ENCODE peak calls at places on chromosome 19, in ten cellular contexts. T is stomach; L is upper lobe of right lung; E is cardiac muscle cell; M is stimulated activated naive CD8-positive, alpha-beta T cell treated with anti-CD3 and anti-CD28 coated beads, Interleukin-15, amount 100 ng/mL, for 72 hours; W is activated naive CD8-positive, alpha-beta T cell treated with anti-CD3 and anti-CD28 coated beads for 36 hours; H is neural crest cell; Y is mesothelial cell of epicardium; Z is fibroblast of gingiva; C is naive thymus-derived CD8-positive, alpha-beta T cell. D is an unnamed sample.

GRCh38 chr19:55391191-55391670 is 5.5 kb downstream of the RPL28 start:
- DNase-seq in T (no peak), L (no peak), E (no peak), M (no peak), W (no peak), H (no peak), Y (no peak), Z (no peak), C (no peak), D (no peak)

GRCh38 chr19:16589917-16590316 is 17.7 kb upstream of the SLC35E1 start:
- DNase-seq in T (no peak), L (no peak), E (no peak), M (no peak), W (no peak), H (no peak), Y (no peak), Z (no peak), C (no peak), D (no peak)

GRCh38 chr19:21110183-21110582 is 28.2 kb downstream of the ZNF714 start:
- DNase-seq in T (no peak), L (no peak), E (no peak), M (no peak), W (no peak), H (no peak), Y (no peak), Z (no peak), C (no peak), D (no peak)

GRCh38 chr19:46714523-46715106 is 2.3 kb downstream of the PRKD2 start:
- DNase-seq in T (no peak), L (no peak), E (no peak), M (peak), W (peak), H (no peak), Y (no peak), Z (no peak), C (peak), D (no peak)

GRCh38 chr19:17703823-17704463 is 15.3 kb upstream of the MAP1S start:
- DNase-seq in T (peak), L (peak), E (peak), M (peak), W (peak), H (peak), Y (no peak), Z (peak), C (peak), D (peak)

GRCh38 chr19:3807574-3808354 is 21.6 kb upstream of the MATK start:
- DNase-seq in T (no peak), L (no peak), E (no peak), M (no peak), W (no peak), H (no peak), Y (no peak), Z (no peak), C (no peak), D (no peak)

GRCh38 chr19:53942001-53942786 is 20.5 kb upstream of the CACNG8 start:
- DNase-seq in T (no peak), L (peak), E (peak), M (no peak), W (peak), H (peak), Y (no peak), Z (no peak), C (no peak), D (no peak)

GRCh38 chr19:19342086-19343015 is 21.7 kb downstream of the MAU2 start:
- DNase-seq in T (peak), L (peak), E (peak), M (no peak), W (no peak), H (peak), Y (peak), Z (peak), C (no peak), D (peak)

GRCh38 chr19:45069056-45069455 is 7.2 kb downstream of the ZNF296 start:
- DNase-seq in T (peak), L (no peak), E (no peak), M (no peak), W (no peak), H (no peak), Y (no peak), Z (peak), C (no peak), D (no peak)

GRCh38 chr19:28569132-28570114 is 643.5 kb downstream of the UQCRFS1 start:
- DNase-seq in T (no peak), L (no peak), E (no peak), M (no peak), W (no peak), H (no peak), Y (no peak), Z (no peak), C (no peak), D (no peak)

GRCh38 chr19:10468133-10468532 is 35.0 kb downstream of the KEAP1 start:
- DNase-seq in T (no peak), L (no peak), E (no peak), M (no peak), W (no peak), H (no peak), Y (no peak), Z (no peak), C (no peak), D (no peak)

GRCh38 chr19:1512671-1513491 is at the start of gene ADAMTSL5:
- DNase-seq in T (peak), L (peak), E (peak), M (peak), W (peak), H (no peak), Y (no peak), Z (peak), C (peak), D (peak)

GRCh38 chr19:11067356-11068113 is 21.7 kb upstream of the LDLR start:
- DNase-seq in T (no peak), L (no peak), E (no peak), M (no peak), W (no peak), H (no peak), Y (no peak), Z (no peak), C (no peak), D (no peak)

GRCh38 chr19:3039641-3040077 is 10.6 kb upstream of the TLE2 start:
- DNase-seq in T (no peak), L (peak), E (no peak), M (no peak), W (no peak), H (no peak), Y (no peak), Z (no peak), C (no peak), D (no peak)

GRCh38 chr19:1811942-1812425 is at the start of gene ATP8B3:
- DNase-seq in T (peak), L (no peak), E (no peak), M (peak), W (peak), H (no peak), Y (no peak), Z (no peak), C (peak), D (no peak)

GRCh38 chr19:39845621-39846175 is 481 bp downstream of the FBL start:
- DNase-seq in T (no peak), L (peak), E (peak), M (no peak), W (no peak), H (no peak), Y (no peak), Z (peak), C (no peak), D (peak)

GRCh38 chr19:19170053-19170945 is at the start of gene MEF2B:
- DNase-seq in T (peak), L (peak), E (peak), M (peak), W (peak), H (peak), Y (peak), Z (peak), C (peak), D (peak)

GRCh38 chr19:2624537-2625091 is 77.9 kb downstream of the GNG7 start:
- DNase-seq in T (peak), L (peak), E (peak), M (no peak), W (no peak), H (no peak), Y (no peak), Z (no peak), C (no peak), D (no peak)

GRCh38 chr19:29666634-29667389 is 1.6 kb downstream of the PLEKHF1 start:
- DNase-seq in T (peak), L (peak), E (peak), M (no peak), W (no peak), H (no peak), Y (no peak), Z (peak), C (peak), D (peak)

GRCh38 chr19:15673176-15673654 is 328 bp downstream of the CYP4F12 start:
- DNase-seq in T (peak), L (no peak), E (no peak), M (no peak), W (no peak), H (no peak), Y (no peak), Z (no peak), C (no peak), D (no peak)

GRCh38 chr19:28764066-28764465 is 448.9 kb downstream of the UQCRFS1 start:
- DNase-seq in T (no peak), L (no peak), E (no peak), M (no peak), W (no peak), H (no peak), Y (no peak), Z (no peak), C (no peak), D (no peak)

GRCh38 chr19:4633140-4633967 is 6.0 kb upstream of the TNFAIP8L1 start:
- DNase-seq in T (peak), L (peak), E (peak), M (peak), W (peak), H (peak), Y (no peak), Z (peak), C (peak), D (peak)

GRCh38 chr19:3224346-3225325 is at the start of gene CELF5:
- DNase-seq in T (peak), L (peak), E (peak), M (peak), W (peak), H (peak), Y (peak), Z (no peak), C (peak), D (peak)

GRCh38 chr19:50658438-50659317 is 9.4 kb downstream of the C19orf81 start:
- DNase-seq in T (peak), L (peak), E (peak), M (peak), W (peak), H (peak), Y (peak), Z (no peak), C (peak), D (peak)

GRCh38 chr19:41641879-41642485 is 15.1 kb upstream of the CEACAM4 start:
- DNase-seq in T (peak), L (peak), E (peak), M (peak), W (peak), H (peak), Y (no peak), Z (peak), C (peak), D (peak)

GRCh38 chr19:35297515-35297848 is 5.5 kb downstream of the MAG start:
- DNase-seq in T (no peak), L (no peak), E (no peak), M (no peak), W (no peak), H (no peak), Y (no peak), Z (no peak), C (no peak), D (no peak)

GRCh38 chr19:46784262-46785053 is 3.9 kb downstream of the SLC1A5 start:
- DNase-seq in T (peak), L (peak), E (peak), M (peak), W (peak), H (peak), Y (peak), Z (peak), C (no peak), D (peak)

GRCh38 chr19:45471116-45471865 is 3.5 kb downstream of the FOSB start:
- DNase-seq in T (no peak), L (no peak), E (no peak), M (no peak), W (no peak), H (no peak), Y (no peak), Z (peak), C (peak), D (peak)

GRCh38 chr19:54209748-54210494 is 9.3 kb downstream of the RPS9 start:
- DNase-seq in T (peak), L (peak), E (peak), M (no peak), W (peak), H (no peak), Y (no peak), Z (peak), C (no peak), D (peak)

GRCh38 chr19:45008554-45008953 is 7.3 kb downstream of the RELB start:
- DNase-seq in T (peak), L (no peak), E (no peak), M (no peak), W (no peak), H (no peak), Y (no peak), Z (no peak), C (no peak), D (no peak)

GRCh38 chr19:58466089-58466759 is 656 bp upstream of the ZNF324 start:
- DNase-seq in T (no peak), L (no peak), E (no peak), M (no peak), W (no peak), H (no peak), Y (no peak), Z (no peak), C (no peak), D (no peak)

GRCh38 chr19:926595-927043 is 784 bp downstream of the ARID3A start:
- DNase-seq in T (peak), L (peak), E (peak), M (peak), W (peak), H (no peak), Y (no peak), Z (no peak), C (no peak), D (no peak)

GRCh38 chr19:18762125-18763023 is 28.7 kb downstream of the COMP start:
- DNase-seq in T (peak), L (peak), E (peak), M (no peak), W (no peak), H (no peak), Y (no peak), Z (no peak), C (no peak), D (no peak)

D was measured in AG10803.